ENCODE peak calls at places on chromosomes 5 and 9, in eight cellular contexts. X is naive thymus-derived CD4-positive, alpha-beta T cell; U is Panc1; M is ascending aorta; C is uterus; K is psoas muscle; N is right cardiac atrium; Q is upper lobe of left lung. R is an unnamed sample. For H3K4me1, the result is how much of the 10 kb centered on the place peaks cover.

GRCh38 chr5:102554728-102555127 is 55.9 kb upstream of the SLCO6A1 start:
- DNase-seq in X (no peak), U (no peak), M (no peak), C (no peak), K (no peak), N (no peak), Q (no peak), R (no peak)

GRCh38 chr9:33186457-33187168 is 19.5 kb upstream of the B4GALT1 start:
- DNase-seq in X (no peak), U (no peak), M (no peak), C (peak), K (no peak), N (no peak), Q (peak), R (no peak)

GRCh38 chr5:180604271-180604670 is 13.0 kb upstream of the SCGB3A1 start:
- DNase-seq in X (no peak), U (no peak), M (no peak), C (no peak), K (no peak), N (no peak), Q (no peak), R (no peak)

GRCh38 chr5:141521244-141521781 is 32.4 kb downstream of the PCDHGC5 start:
- DNase-seq in X (no peak), U (peak), M (peak), C (no peak), K (no peak), N (no peak), Q (peak), R (no peak)

GRCh38 chr9:113307401-113307975 is 4.3 kb upstream of the RNF183 start:
- DNase-seq in X (no peak), U (no peak), M (no peak), C (no peak), K (no peak), N (no peak), Q (no peak), R (no peak)

GRCh38 chr5:72625369-72625768 is 118.2 kb upstream of the ZNF366 start:
- DNase-seq in X (no peak), U (no peak), M (no peak), C (no peak), K (no peak), N (no peak), Q (no peak), R (no peak)

GRCh38 chr5:140402258-140403074 is 833 bp downstream of the ANKHD1 start:
- DNase-seq in X (peak), U (no peak), M (peak), C (no peak), K (no peak), N (peak), Q (peak), R (peak)

GRCh38 chr5:173717959-173718358 is 101.5 kb upstream of the BOD1 start:
- DNase-seq in X (no peak), U (no peak), M (no peak), C (no peak), K (no peak), N (peak), Q (no peak), R (no peak)

DNA sequence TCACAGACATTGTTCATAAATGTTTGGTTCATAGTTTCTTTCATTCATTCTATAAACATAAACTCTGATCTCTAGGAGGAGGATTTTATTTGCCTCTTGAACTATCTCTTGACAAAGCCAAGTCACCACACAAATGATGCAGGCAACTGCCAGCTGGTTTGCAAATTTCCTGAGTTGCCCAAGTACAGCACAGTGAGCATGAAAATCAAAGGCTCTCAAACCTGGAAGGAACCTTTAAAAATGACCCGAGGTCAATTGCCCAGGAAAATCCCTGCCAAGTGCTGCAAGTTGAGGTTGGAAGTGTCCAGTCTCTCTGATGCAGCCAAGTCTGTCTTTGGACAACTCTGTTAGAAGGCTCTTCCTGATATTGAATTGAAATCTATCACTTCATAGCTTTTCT is 158.9 kb downstream of the SNX18 start:
- DNase-seq in X (no peak), U (no peak), M (no peak), C (no peak), K (no peak), N (no peak), Q (peak), R (no peak)
- H3K4me1 ChIP-seq in X (under half), U (under half), M (under half), C (under half), K (under half), N (under half), Q (under half), R (half or more)

GRCh38 chr9:93230601-93231000 is 46.7 kb downstream of the WNK2 start:
- DNase-seq in X (no peak), U (no peak), M (no peak), C (no peak), K (no peak), N (no peak), Q (no peak), R (no peak)
- H3K27ac ChIP-seq in X (no peak), U (no peak), M (no peak), C (no peak), K (no peak), N (no peak), Q (no peak), R (no peak)

GRCh38 chr5:159133041-159133741 is 33.5 kb upstream of the EBF1 start:
- DNase-seq in X (peak), U (peak), M (peak), C (peak), K (no peak), N (no peak), Q (no peak), R (no peak)
- H3K4me3 ChIP-seq in X (no peak), U (no peak), M (peak), C (no peak), K (no peak), N (no peak), Q (no peak), R (peak)

GRCh38 chr9:69809304-69809863 is 11.2 kb upstream of the CFAP95 start:
- DNase-seq in X (peak), U (no peak), M (no peak), C (no peak), K (no peak), N (no peak), Q (no peak), R (no peak)

GRCh38 chr9:69812068-69813000 is 8.3 kb upstream of the CFAP95 start:
- DNase-seq in X (no peak), U (no peak), M (no peak), C (no peak), K (no peak), N (no peak), Q (no peak), R (no peak)

GRCh38 chr9:69815313-69815712 is 5.3 kb upstream of the CFAP95 start:
- DNase-seq in X (no peak), U (no peak), M (no peak), C (no peak), K (no peak), N (no peak), Q (no peak), R (no peak)

GRCh38 chr9:69806642-69807041 is 14.0 kb upstream of the CFAP95 start:
- DNase-seq in X (no peak), U (no peak), M (no peak), C (no peak), K (no peak), N (no peak), Q (no peak), R (no peak)

GRCh38 chr9:69811329-69811989 is 9.2 kb upstream of the CFAP95 start:
- DNase-seq in X (no peak), U (no peak), M (no peak), C (no peak), K (no peak), N (no peak), Q (no peak), R (no peak)
- H3K4me1 ChIP-seq in X (under half), U (under half), M (under half), C (under half), K (under half), N (under half), Q (under half), R (under half)

DNA sequence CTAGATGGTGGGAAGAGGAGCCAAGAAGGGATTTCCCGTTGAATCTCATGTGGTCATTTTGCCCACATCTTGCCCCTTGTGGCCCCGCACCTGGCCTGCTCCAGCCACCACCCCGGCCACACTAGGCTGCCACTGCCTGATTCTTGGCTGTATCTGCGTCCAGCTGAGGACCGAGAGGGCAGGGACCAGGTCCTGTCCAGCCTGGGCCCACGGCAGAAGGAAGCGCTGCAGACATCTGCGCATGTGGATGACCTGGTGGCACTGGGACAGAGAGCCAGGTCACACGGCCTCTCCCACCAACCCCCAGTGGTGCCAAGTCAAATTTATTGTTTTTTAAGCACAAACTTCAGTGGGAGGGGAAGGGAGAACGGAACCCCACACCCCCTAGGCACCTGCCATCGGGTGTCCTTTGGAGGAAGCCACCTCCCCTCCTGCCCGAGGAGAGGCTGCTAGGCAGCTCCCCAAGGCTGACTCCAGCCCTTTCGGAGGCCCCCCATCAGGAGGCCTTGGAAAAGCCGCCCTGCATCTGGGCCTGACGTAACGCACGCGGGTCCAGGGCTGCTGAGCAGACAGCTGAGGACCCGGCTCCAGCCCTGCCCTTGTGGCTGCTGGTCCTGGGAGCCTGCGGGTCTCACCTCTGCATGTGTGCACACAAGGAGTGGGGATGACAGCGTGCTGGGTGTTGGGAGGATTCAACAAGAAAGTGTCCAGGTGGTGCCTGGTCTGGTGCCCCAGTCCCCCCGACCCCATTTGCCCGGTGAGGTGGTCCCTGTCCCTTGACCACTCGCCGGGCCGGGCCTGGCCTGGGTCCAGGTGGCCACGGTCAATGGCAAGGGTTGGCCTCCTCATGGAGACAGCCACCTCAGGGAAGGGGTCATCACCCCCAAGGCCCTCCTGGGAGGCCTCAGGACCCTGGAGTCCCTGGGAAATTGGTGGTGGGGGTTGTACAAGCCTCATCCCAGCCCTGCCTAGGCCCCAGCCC is 5.9 kb upstream of the QRFP start:
- DNase-seq in X (no peak), U (no peak), M (no peak), C (no peak), K (no peak), N (no peak), Q (no peak), R (no peak)
- H3K27ac ChIP-seq in X (no peak), U (no peak), M (no peak), C (no peak), K (no peak), N (no peak), Q (no peak), R (no peak)

GRCh38 chr5:169044982-169045381 is 256.0 kb downstream of the SLIT3 start:
- DNase-seq in X (no peak), U (no peak), M (no peak), C (no peak), K (no peak), N (no peak), Q (no peak), R (no peak)

GRCh38 chr5:169039592-169039991 is 261.3 kb downstream of the SLIT3 start:
- DNase-seq in X (no peak), U (no peak), M (no peak), C (no peak), K (no peak), N (no peak), Q (no peak), R (no peak)

GRCh38 chr5:169037478-169037877 is 263.5 kb downstream of the SLIT3 start:
- DNase-seq in X (no peak), U (no peak), M (no peak), C (no peak), K (no peak), N (no peak), Q (no peak), R (no peak)

GRCh38 chr5:169041180-169041579 is 259.8 kb downstream of the SLIT3 start:
- DNase-seq in X (no peak), U (no peak), M (no peak), C (no peak), K (no peak), N (no peak), Q (no peak), R (no peak)
- H3K4me3 ChIP-seq in X (no peak), U (no peak), M (no peak), C (no peak), K (no peak), N (no peak), Q (no peak), R (no peak)

GRCh38 chr9:80066931-80067330 is 495.2 kb downstream of the TLE4 start:
- DNase-seq in X (no peak), U (no peak), M (no peak), C (no peak), K (no peak), N (peak), Q (no peak), R (no peak)
- H3K4me1 ChIP-seq in X (under half), U (under half), M (under half), C (under half), K (under half), N (under half), Q (under half), R (under half)

GRCh38 chr9:92965759-92966517 is 18.6 kb downstream of the FGD3 start:
- DNase-seq in X (no peak), U (no peak), M (peak), C (no peak), K (no peak), N (no peak), Q (no peak), R (no peak)

GRCh38 chr9:92963831-92964606 is 16.7 kb downstream of the FGD3 start:
- DNase-seq in X (peak), U (no peak), M (peak), C (no peak), K (no peak), N (peak), Q (peak), R (no peak)

GRCh38 chr9:92966518-92966800 is 19.1 kb downstream of the FGD3 start:
- DNase-seq in X (no peak), U (no peak), M (peak), C (no peak), K (no peak), N (no peak), Q (no peak), R (no peak)

GRCh38 chr9:92964607-92964975 is 17.3 kb downstream of the FGD3 start:
- DNase-seq in X (no peak), U (no peak), M (no peak), C (no peak), K (no peak), N (no peak), Q (no peak), R (no peak)

GRCh38 chr9:92964981-92965758 is 17.8 kb downstream of the FGD3 start:
- DNase-seq in X (no peak), U (no peak), M (peak), C (no peak), K (no peak), N (peak), Q (peak), R (no peak)
- H3K27ac ChIP-seq in X (peak), U (no peak), M (no peak), C (no peak), K (no peak), N (no peak), Q (peak), R (peak)

R was measured in thoracic aorta.